ENCODE peak calls at places on chromosomes 5 and 9, in nine cellular contexts. One of them, this sample, is unnamed.

GRCh38 chr5:58184910-58185309 is 275.0 kb downstream of the PLK2 start:
- DNase-seq in NCI-H1105: no peak
- DNase-seq in sigmoid colon: no peak
- DNase-seq in stromal cell of bone marrow: peak; percentile 36
- DNase-seq in frontal cortex: no peak
- DNase-seq in iris pigment epithelial cell: peak; percentile 77
- DNase-seq in activated naive CD4-positive, alpha-beta T cell treated with anti-CD3 and anti-CD28 coated beads for 36 hours: no peak
- DNase-seq in NT2/D1: no peak
- DNase-seq in activated CD4-positive, CD25-positive, alpha-beta regulatory T cell: no peak
- DNase-seq in this sample: no peak

GRCh38 chr5:158992104-158992740 is 107.5 kb downstream of the EBF1 start:
- DNase-seq in NCI-H1105: peak; percentile 22
- DNase-seq in sigmoid colon: no peak
- DNase-seq in stromal cell of bone marrow: peak; percentile 47
- DNase-seq in frontal cortex: no peak
- DNase-seq in iris pigment epithelial cell: peak; percentile 38
- DNase-seq in activated naive CD4-positive, alpha-beta T cell treated with anti-CD3 and anti-CD28 coated beads for 36 hours: no peak
- DNase-seq in NT2/D1: no peak
- DNase-seq in activated CD4-positive, CD25-positive, alpha-beta regulatory T cell: no peak
- DNase-seq in this sample: no peak

GRCh38 chr9:120949290-120949689 is 22.7 kb upstream of the TRAF1 start:
- DNase-seq in NCI-H1105: no peak
- DNase-seq in sigmoid colon: no peak
- DNase-seq in stromal cell of bone marrow: no peak
- DNase-seq in frontal cortex: no peak
- DNase-seq in iris pigment epithelial cell: no peak
- DNase-seq in activated naive CD4-positive, alpha-beta T cell treated with anti-CD3 and anti-CD28 coated beads for 36 hours: no peak
- DNase-seq in NT2/D1: no peak
- DNase-seq in activated CD4-positive, CD25-positive, alpha-beta regulatory T cell: no peak
- DNase-seq in this sample: no peak

GRCh38 chr9:33380390-33381094 is 21.8 kb downstream of the AQP7 start:
- DNase-seq in NCI-H1105: no peak
- DNase-seq in sigmoid colon: peak; percentile 27
- DNase-seq in stromal cell of bone marrow: no peak
- DNase-seq in frontal cortex: no peak
- DNase-seq in iris pigment epithelial cell: no peak
- DNase-seq in activated naive CD4-positive, alpha-beta T cell treated with anti-CD3 and anti-CD28 coated beads for 36 hours: no peak
- DNase-seq in NT2/D1: no peak
- DNase-seq in activated CD4-positive, CD25-positive, alpha-beta regulatory T cell: no peak
- DNase-seq in this sample: peak; percentile 10

GRCh38 chr9:37996050-37996811 is 72.8 kb downstream of the SHB start:
- DNase-seq in NCI-H1105: no peak
- DNase-seq in sigmoid colon: no peak
- DNase-seq in stromal cell of bone marrow: no peak
- DNase-seq in frontal cortex: no peak
- DNase-seq in iris pigment epithelial cell: no peak
- DNase-seq in activated naive CD4-positive, alpha-beta T cell treated with anti-CD3 and anti-CD28 coated beads for 36 hours: no peak
- DNase-seq in NT2/D1: no peak
- DNase-seq in activated CD4-positive, CD25-positive, alpha-beta regulatory T cell: no peak
- DNase-seq in this sample: no peak

GRCh38 chr5:497871-498509 is 26.3 kb downstream of the SLC9A3 start:
- DNase-seq in NCI-H1105: no peak
- DNase-seq in sigmoid colon: no peak
- DNase-seq in stromal cell of bone marrow: no peak
- DNase-seq in frontal cortex: no peak
- DNase-seq in iris pigment epithelial cell: no peak
- DNase-seq in activated naive CD4-positive, alpha-beta T cell treated with anti-CD3 and anti-CD28 coated beads for 36 hours: no peak
- DNase-seq in NT2/D1: no peak
- DNase-seq in activated CD4-positive, CD25-positive, alpha-beta regulatory T cell: no peak
- DNase-seq in this sample: no peak

GRCh38 chr9:109886050-109886449 is 106.1 kb downstream of the PALM2AKAP2 start:
- DNase-seq in NCI-H1105: no peak
- DNase-seq in sigmoid colon: no peak
- DNase-seq in stromal cell of bone marrow: no peak
- DNase-seq in frontal cortex: no peak
- DNase-seq in iris pigment epithelial cell: no peak
- DNase-seq in activated naive CD4-positive, alpha-beta T cell treated with anti-CD3 and anti-CD28 coated beads for 36 hours: no peak
- DNase-seq in NT2/D1: no peak
- DNase-seq in activated CD4-positive, CD25-positive, alpha-beta regulatory T cell: no peak
- DNase-seq in this sample: no peak

GRCh38 chr5:72224946-72225427 is 95.1 kb downstream of the MRPS27 start:
- DNase-seq in NCI-H1105: no peak
- DNase-seq in sigmoid colon: no peak
- DNase-seq in stromal cell of bone marrow: no peak
- DNase-seq in frontal cortex: no peak
- DNase-seq in iris pigment epithelial cell: peak; percentile 76
- DNase-seq in activated naive CD4-positive, alpha-beta T cell treated with anti-CD3 and anti-CD28 coated beads for 36 hours: no peak
- DNase-seq in NT2/D1: no peak
- DNase-seq in activated CD4-positive, CD25-positive, alpha-beta regulatory T cell: no peak
- DNase-seq in this sample: no peak

GRCh38 chr9:69186841-69187611 is 12.9 kb downstream of the TJP2 start:
- DNase-seq in NCI-H1105: no peak
- DNase-seq in sigmoid colon: no peak
- DNase-seq in stromal cell of bone marrow: no peak
- DNase-seq in frontal cortex: no peak
- DNase-seq in iris pigment epithelial cell: peak; percentile 59
- DNase-seq in activated naive CD4-positive, alpha-beta T cell treated with anti-CD3 and anti-CD28 coated beads for 36 hours: no peak
- DNase-seq in NT2/D1: no peak
- DNase-seq in activated CD4-positive, CD25-positive, alpha-beta regulatory T cell: no peak
- DNase-seq in this sample: no peak

GRCh38 chr5:138632900-138633489 is 57.8 kb upstream of the HSPA9 start:
- DNase-seq in NCI-H1105: no peak
- DNase-seq in sigmoid colon: peak; percentile 80
- DNase-seq in stromal cell of bone marrow: peak; percentile 68
- DNase-seq in frontal cortex: no peak
- DNase-seq in iris pigment epithelial cell: peak; percentile 86
- DNase-seq in activated naive CD4-positive, alpha-beta T cell treated with anti-CD3 and anti-CD28 coated beads for 36 hours: peak; percentile 50
- DNase-seq in NT2/D1: peak; percentile 88
- DNase-seq in activated CD4-positive, CD25-positive, alpha-beta regulatory T cell: no peak
- DNase-seq in this sample: peak; percentile 40

GRCh38 chr9:86022687-86023266 is 76.6 kb downstream of the GOLM1 start:
- DNase-seq in NCI-H1105: no peak
- DNase-seq in sigmoid colon: no peak
- DNase-seq in stromal cell of bone marrow: no peak
- DNase-seq in frontal cortex: no peak
- DNase-seq in iris pigment epithelial cell: peak; percentile 15
- DNase-seq in activated naive CD4-positive, alpha-beta T cell treated with anti-CD3 and anti-CD28 coated beads for 36 hours: peak; percentile 8
- DNase-seq in NT2/D1: no peak
- DNase-seq in activated CD4-positive, CD25-positive, alpha-beta regulatory T cell: no peak
- DNase-seq in this sample: no peak

GRCh38 chr9:104802110-104802509 is 38.2 kb downstream of the NIPSNAP3B start:
- DNase-seq in NCI-H1105: no peak
- DNase-seq in sigmoid colon: no peak
- DNase-seq in stromal cell of bone marrow: no peak
- DNase-seq in frontal cortex: no peak
- DNase-seq in iris pigment epithelial cell: peak; percentile 36
- DNase-seq in activated naive CD4-positive, alpha-beta T cell treated with anti-CD3 and anti-CD28 coated beads for 36 hours: no peak
- DNase-seq in NT2/D1: no peak
- DNase-seq in activated CD4-positive, CD25-positive, alpha-beta regulatory T cell: no peak
- DNase-seq in this sample: no peak